ENCODE peak calls at places on chromosomes 4 and X, in eight cellular contexts. U, G, A, J, E, C, O and Z are unnamed samples.

GRCh38 chr4:182861346-182861745 is 55.8 kb downstream of the DCTD start:
- DNase-seq in O (no peak), G (no peak), C (no peak), U (no peak), A (no peak), E (no peak), J (no peak), Z (no peak)

GRCh38 chr4:5036239-5036638 is 15.0 kb upstream of the STK32B start:
- DNase-seq in E (no peak), U (no peak), G (no peak), J (no peak), C (no peak), A (no peak), O (no peak), Z (no peak)

GRCh38 chr4:184693056-184693455 is 40.8 kb downstream of the CENPU start:
- DNase-seq in U (no peak), O (no peak), G (no peak), E (no peak), C (no peak), A (no peak), J (no peak), Z (no peak)

GRCh38 chr4:159291176-159291575 is 188.3 kb downstream of the RAPGEF2 start:
- DNase-seq in O (no peak), J (no peak), G (no peak), C (no peak), A (no peak), U (no peak), E (no peak), Z (no peak)

GRCh38 chr4:61024610-61025009 is 175.5 kb upstream of the ADGRL3 start:
- DNase-seq in G (no peak), U (no peak), O (no peak), C (no peak), J (no peak), E (no peak), A (no peak), Z (no peak)

GRCh38 chr4:172011196-172011595 is 198.0 kb downstream of the GALNTL6 start:
- DNase-seq in G (no peak), C (no peak), J (no peak), A (no peak), O (no peak), U (no peak), E (no peak), Z (no peak)

GRCh38 chr4:149095798-149096197 is 653.6 kb upstream of the NR3C2 start:
- DNase-seq in A (no peak), J (no peak), U (no peak), E (no peak), C (no peak), G (no peak), O (no peak), Z (no peak)

GRCh38 chr4:38150766-38151165 is 190.6 kb downstream of the PTTG2 start:
- DNase-seq in G (no peak), O (no peak), C (no peak), J (no peak), A (no peak), E (no peak), U (no peak), Z (no peak)

GRCh38 chrX:145609951-145610511 is 207.6 kb upstream of the SLITRK2 start:
- DNase-seq in O (no peak), A (no peak), C (no peak), U (no peak), J (no peak), G (no peak), E (no peak), Z (peak; percentile 59)

GRCh38 chrX:38220024-38220935 is at the start of gene SRPX:
- DNase-seq in A (peak; percentile 15), C (peak; percentile 32), O (peak; percentile 52), U (peak; percentile 29), G (peak; percentile 7), J (no peak), E (peak; percentile 8), Z (no peak)

GRCh38 chrX:48700951-48701653 is 4.6 kb downstream of the SUV39H1 start:
- DNase-seq in J (no peak), O (no peak), A (no peak), C (no peak), G (no peak), U (no peak), E (no peak), Z (no peak)

GRCh38 chr4:47839259-47839658 is 1.4 kb upstream of the CORIN start:
- DNase-seq in U (no peak), G (peak; percentile 82), A (peak; percentile 48), C (no peak), J (peak; percentile 10), O (peak; percentile 1), E (peak; percentile 7), Z (no peak)

GRCh38 chrX:113157496-113157895 is 316.9 kb upstream of the AMOT start:
- DNase-seq in C (no peak), G (no peak), O (no peak), E (no peak), J (no peak), U (no peak), A (no peak), Z (no peak)

GRCh38 chr4:185580699-185581098 is 45.4 kb upstream of the PDLIM3 start:
- DNase-seq in C (no peak), O (no peak), G (no peak), J (no peak), A (no peak), E (no peak), U (no peak), Z (no peak)

GRCh38 chr4:81472249-81473085 is 760 bp upstream of the RASGEF1B start:
- DNase-seq in O (peak; percentile 28), E (peak; percentile 41), J (no peak), A (peak; percentile 26), C (no peak), G (peak; percentile 25), U (peak; percentile 35), Z (no peak)

GRCh38 chr4:91257721-91258120 is 1046.0 kb upstream of the GRID2 start:
- DNase-seq in O (no peak), G (no peak), C (no peak), A (no peak), E (no peak), U (no peak), J (no peak), Z (no peak)

GRCh38 chr4:176302283-176303275 is 17.2 kb upstream of the SPCS3 start:
- DNase-seq in C (no peak), J (no peak), A (no peak), E (no peak), O (peak; percentile 76), G (no peak), U (no peak), Z (peak; percentile 45)

GRCh38 chrX:1316527-1316926 is 20.1 kb upstream of the IL3RA start:
- DNase-seq in O (no peak), J (no peak), A (no peak), G (peak; percentile 42), U (peak; percentile 36), E (peak; percentile 31), C (no peak), Z (no peak)

GRCh38 chrX:38271154-38271716 is 50.6 kb upstream of the SRPX start:
- DNase-seq in E (no peak), G (no peak), O (no peak), J (no peak), U (no peak), C (no peak), A (no peak), Z (no peak)

GRCh38 chrX:87006561-87006960 is 511.0 kb upstream of the KLHL4 start:
- DNase-seq in J (no peak), E (no peak), O (no peak), A (no peak), U (no peak), C (no peak), G (no peak), Z (no peak)

GRCh38 chrX:65745427-65745826 is 78.0 kb downstream of the MSN start:
- DNase-seq in J (no peak), U (no peak), C (no peak), G (no peak), A (no peak), O (no peak), E (no peak), Z (no peak)

GRCh38 chr4:82706349-82707000 is 92.1 kb downstream of the SCD5 start:
- DNase-seq in U (no peak), O (no peak), J (no peak), A (no peak), E (no peak), C (no peak), G (no peak), Z (no peak)